ENCODE peak calls at places on chromosomes 4 and X, in eight cellular contexts. A is heart right ventricle; I is Panc1; Q is RWPE1; G is cardiac muscle cell; H is IMR-90; B is CD8-positive, alpha-beta memory T cell; O is mammary epithelial cell. W is an unnamed sample.

GRCh38 chr4:7420661-7421040 is 14.1 kb downstream of the PSAPL1 start:
- DNase-seq in A (no peak), I (no peak), Q (no peak), G (no peak), H (no peak), B (no peak), O (no peak), W (no peak)

GRCh38 chrX:108156934-108157466 is 65.4 kb downstream of the ATG4A start:
- DNase-seq in A (no peak), I (no peak), Q (no peak), G (no peak), H (no peak), B (no peak), O (no peak), W (no peak)

GRCh38 chr4:25032126-25032525 is 1.4 kb upstream of the LGI2 start:
- DNase-seq in A (no peak), I (no peak), Q (no peak), G (no peak), H (peak), B (no peak), O (no peak), W (no peak)

GRCh38 chrX:101482296-101482695 is 3.0 kb upstream of the ARMCX4 start:
- DNase-seq in A (no peak), I (no peak), Q (no peak), G (no peak), H (peak), B (no peak), O (no peak), W (no peak)

GRCh38 chr4:184649971-184650855 is 675 bp downstream of the PRIMPOL start:
- DNase-seq in A (no peak), I (no peak), Q (no peak), G (peak), H (peak), B (no peak), O (peak), W (no peak)

GRCh38 chr4:12486995-12487394 is 997.1 kb downstream of the RAB28 start:
- DNase-seq in A (peak), I (no peak), Q (no peak), G (peak), H (no peak), B (no peak), O (no peak), W (no peak)

GRCh38 chr4:38889143-38889542 is 21.5 kb downstream of the FAM114A1 start:
- DNase-seq in A (no peak), I (no peak), Q (peak), G (no peak), H (peak), B (no peak), O (peak), W (no peak)

GRCh38 chr4:102868153-102868781 is 525 bp upstream of the CISD2 start:
- DNase-seq in A (no peak), I (no peak), Q (no peak), G (no peak), H (no peak), B (peak), O (no peak), W (no peak)

GRCh38 chr4:168797176-168797575 is 212.9 kb downstream of the CBR4 start:
- DNase-seq in A (no peak), I (no peak), Q (peak), G (no peak), H (peak), B (no peak), O (peak), W (no peak)

GRCh38 chr4:14987054-14987453 is 15.2 kb upstream of the CPEB2 start:
- DNase-seq in A (no peak), I (no peak), Q (no peak), G (no peak), H (no peak), B (no peak), O (no peak), W (no peak)

GRCh38 chr4:30722916-30723270 is 2.7 kb downstream of the PCDH7 start:
- DNase-seq in A (no peak), I (no peak), Q (no peak), G (peak), H (no peak), B (no peak), O (no peak), W (no peak)

GRCh38 chr4:139555705-139556070 is 331 bp downstream of the SETD7 start:
- DNase-seq in A (no peak), I (no peak), Q (peak), G (peak), H (no peak), B (no peak), O (no peak), W (peak)

GRCh38 chrX:139828037-139828436 is 104.8 kb downstream of the ATP11C start:
- DNase-seq in A (no peak), I (no peak), Q (no peak), G (no peak), H (no peak), B (no peak), O (no peak), W (no peak)

GRCh38 chr4:40289366-40290188 is 45.6 kb upstream of the CHRNA9 start:
- DNase-seq in A (no peak), I (no peak), Q (no peak), G (no peak), H (peak), B (no peak), O (no peak), W (no peak)

GRCh38 chr4:60403986-60404385 is 796.1 kb upstream of the ADGRL3 start:
- DNase-seq in A (no peak), I (no peak), Q (no peak), G (no peak), H (no peak), B (no peak), O (no peak), W (no peak)

GRCh38 chr4:5137927-5138326 is 86.6 kb downstream of the STK32B start:
- DNase-seq in A (no peak), I (no peak), Q (no peak), G (no peak), H (peak), B (no peak), O (no peak), W (no peak)

GRCh38 chrX:53237056-53237455 is 12.0 kb upstream of the KDM5C start:
- DNase-seq in A (no peak), I (no peak), Q (no peak), G (no peak), H (no peak), B (no peak), O (no peak), W (no peak)
- H3K27ac ChIP-seq in A (no peak), I (no peak), Q (no peak), G (no peak), H (no peak), B (no peak), O (no peak), W (no peak)

GRCh38 chr4:2933566-2934076 is 29.6 kb downstream of the NOP14 start:
- DNase-seq in A (no peak), I (no peak), Q (no peak), G (no peak), H (no peak), B (no peak), O (no peak), W (no peak)
- H3K27ac ChIP-seq in A (peak), I (peak), Q (peak), G (no peak), H (peak), B (peak), O (peak), W (peak)

DNA sequence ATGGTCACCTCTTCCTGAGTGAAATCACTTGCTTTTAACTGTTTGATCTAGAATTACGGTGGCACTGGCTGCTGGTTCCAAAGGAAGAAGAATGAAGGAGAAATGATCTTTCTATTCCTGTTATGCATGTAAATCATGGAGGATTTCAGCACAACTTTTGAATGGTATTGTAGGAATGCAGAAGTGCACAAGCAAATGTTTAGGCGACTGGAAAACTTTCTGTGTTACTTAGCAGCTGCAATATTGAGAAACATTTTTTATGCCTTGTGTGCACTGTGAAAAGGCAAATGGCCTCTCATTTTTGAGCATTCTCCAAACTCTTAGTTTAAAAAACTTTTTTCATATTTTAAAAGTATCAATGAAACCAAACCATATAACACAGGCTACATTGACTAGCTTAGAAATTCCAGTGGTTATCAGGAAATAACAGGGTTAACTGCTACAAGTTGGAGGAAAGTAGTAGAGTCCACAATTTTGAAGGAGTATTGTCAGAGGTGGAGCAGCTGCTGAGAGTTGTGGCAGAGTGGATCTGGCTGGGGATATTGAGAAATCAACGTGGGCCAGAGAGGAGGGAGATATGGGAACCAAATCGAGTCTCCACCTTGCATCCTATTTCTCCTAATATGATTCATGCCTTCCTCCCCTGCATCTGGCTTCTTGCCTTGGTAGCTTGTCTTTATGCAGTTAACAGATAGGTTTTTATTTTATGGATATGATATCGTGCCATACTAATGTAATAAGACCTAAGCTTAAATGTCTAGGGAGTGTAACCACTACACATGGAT is 32.0 kb upstream of the FHL1 start:
- DNase-seq in A (no peak), I (no peak), Q (peak), G (no peak), H (peak), B (no peak), O (no peak), W (no peak)
- H3K27ac ChIP-seq in A (no peak), I (no peak), Q (no peak), G (no peak), H (peak), B (no peak), O (no peak), W (no peak)

DNA sequence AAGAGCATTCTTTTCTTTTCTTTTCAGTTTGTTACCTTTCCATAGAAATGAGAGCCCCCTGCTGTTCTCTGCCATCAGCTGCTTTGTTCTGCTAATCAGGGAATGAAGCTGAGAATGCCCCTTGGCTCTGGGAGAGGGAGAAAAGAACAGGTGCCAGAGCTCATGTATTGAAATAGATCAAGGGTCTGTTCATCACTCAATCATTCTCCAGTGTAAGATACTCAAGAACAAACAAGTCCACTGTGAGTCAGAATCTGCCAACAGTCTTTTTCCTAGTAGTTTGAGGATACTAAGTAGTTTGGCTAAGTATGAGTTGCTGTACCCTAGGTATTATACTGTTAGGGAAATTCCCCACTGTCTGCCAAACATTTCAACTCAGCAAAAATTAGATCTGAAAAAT is 144.3 kb downstream of the RTL3 start:
- DNase-seq in A (no peak), I (no peak), Q (no peak), G (peak), H (no peak), B (no peak), O (peak), W (no peak)
- H3K27ac ChIP-seq in A (no peak), I (no peak), Q (no peak), G (peak), H (no peak), B (no peak), O (no peak), W (no peak)

GRCh38 chr4:89298160-89298559 is 9.4 kb downstream of the GPRIN3 start:
- DNase-seq in A (no peak), I (no peak), Q (no peak), G (no peak), H (no peak), B (peak), O (no peak), W (no peak)

GRCh38 chr4:89299153-89299789 is 8.3 kb downstream of the GPRIN3 start:
- DNase-seq in A (no peak), I (no peak), Q (no peak), G (peak), H (no peak), B (no peak), O (no peak), W (no peak)

GRCh38 chr4:89300490-89300889 is 7.1 kb downstream of the GPRIN3 start:
- DNase-seq in A (no peak), I (no peak), Q (no peak), G (no peak), H (no peak), B (no peak), O (no peak), W (no peak)

GRCh38 chr4:89300060-89300459 is 7.5 kb downstream of the GPRIN3 start:
- DNase-seq in A (no peak), I (no peak), Q (no peak), G (no peak), H (no peak), B (no peak), O (no peak), W (no peak)

DNA sequence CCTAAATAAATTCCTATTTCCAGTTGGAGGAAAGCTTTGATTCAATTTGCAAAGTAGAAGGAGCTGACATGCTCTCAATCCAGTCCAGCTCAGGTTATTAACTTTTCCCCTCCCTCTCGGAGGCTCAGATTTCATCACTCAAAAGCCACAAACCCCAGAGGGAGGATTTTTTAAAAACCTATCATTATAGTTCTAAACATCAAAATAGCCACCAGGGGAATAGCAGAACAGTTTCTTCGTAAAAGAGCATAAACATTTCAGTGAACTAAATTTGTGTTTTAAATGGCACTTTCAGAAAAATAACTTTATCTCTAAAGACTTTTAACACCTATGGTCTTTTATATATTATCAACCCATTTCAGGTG is 8.8 kb downstream of the GPRIN3 start:
- DNase-seq in A (no peak), I (no peak), Q (no peak), G (peak), H (no peak), B (no peak), O (peak), W (no peak)
- H3K27ac ChIP-seq in A (peak), I (no peak), Q (no peak), G (peak), H (no peak), B (peak), O (no peak), W (no peak)

GRCh38 chr4:88791274-88791673 is 93.6 kb upstream of the NAP1L5 start:
- DNase-seq in A (no peak), I (no peak), Q (no peak), G (no peak), H (peak), B (no peak), O (peak), W (no peak)
- H3K27ac ChIP-seq in A (no peak), I (no peak), Q (no peak), G (no peak), H (no peak), B (no peak), O (peak), W (no peak)

GRCh38 chr4:36320130-36320902 is 38.9 kb downstream of the DTHD1 start:
- DNase-seq in A (no peak), I (no peak), Q (no peak), G (no peak), H (no peak), B (no peak), O (no peak), W (no peak)

GRCh38 chr4:36313687-36314086 is 32.3 kb downstream of the DTHD1 start:
- DNase-seq in A (no peak), I (no peak), Q (no peak), G (no peak), H (no peak), B (no peak), O (no peak), W (no peak)

GRCh38 chr4:36312511-36312910 is 31.1 kb downstream of the DTHD1 start:
- DNase-seq in A (no peak), I (no peak), Q (no peak), G (no peak), H (no peak), B (no peak), O (no peak), W (no peak)

GRCh38 chr4:36317731-36318130 is 36.3 kb downstream of the DTHD1 start:
- DNase-seq in A (no peak), I (no peak), Q (no peak), G (no peak), H (no peak), B (no peak), O (no peak), W (no peak)

DNA sequence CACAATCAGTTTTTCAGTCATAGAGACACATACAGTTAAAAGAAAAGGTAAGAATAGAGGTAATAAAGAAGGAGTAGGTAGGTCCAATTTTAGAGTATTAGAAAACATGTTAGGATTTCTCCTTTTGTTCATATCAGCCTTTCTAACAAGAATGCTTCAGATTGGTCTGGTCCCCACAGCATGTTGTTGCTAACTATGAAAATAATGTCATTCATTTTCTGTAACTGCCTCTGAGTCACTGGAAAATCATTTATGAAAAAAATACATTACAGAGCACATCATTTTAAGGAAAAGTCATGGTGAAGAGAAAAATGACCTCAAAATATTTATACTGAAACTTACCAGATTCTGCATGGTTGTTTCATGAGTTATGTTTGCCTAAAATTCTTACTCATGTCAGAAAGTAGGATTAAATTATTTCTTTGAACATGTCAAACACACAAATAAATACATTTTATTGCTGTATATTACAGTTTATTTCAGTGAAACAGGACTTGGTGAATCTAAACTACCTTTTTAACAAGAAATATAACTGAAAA is 35.2 kb downstream of the DTHD1 start:
- DNase-seq in A (no peak), I (no peak), Q (no peak), G (no peak), H (peak), B (no peak), O (no peak), W (no peak)
- H3K27ac ChIP-seq in A (no peak), I (no peak), Q (no peak), G (no peak), H (no peak), B (no peak), O (no peak), W (no peak)

DNA sequence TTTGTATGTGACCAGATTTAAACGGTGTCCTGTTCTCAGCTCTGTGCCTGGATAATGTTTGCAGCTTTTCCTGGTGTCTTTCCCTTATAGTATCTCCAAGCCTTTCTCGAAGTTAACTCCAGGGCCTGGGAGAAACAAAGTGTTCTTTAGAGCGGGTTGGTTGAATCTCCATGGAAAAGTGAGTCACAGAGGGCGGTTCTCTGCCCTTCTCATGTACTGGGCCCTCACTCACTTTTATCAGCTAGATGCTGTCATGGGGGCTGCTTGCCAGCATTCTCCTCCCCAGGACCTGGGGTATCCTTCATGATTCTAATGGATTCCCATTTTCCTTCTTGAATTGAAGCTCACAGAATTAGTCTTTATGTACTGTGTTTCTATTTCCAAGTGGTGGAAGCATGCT is 46.1 kb upstream of the MAGEC2 start:
- DNase-seq in A (no peak), I (no peak), Q (no peak), G (no peak), H (no peak), B (no peak), O (no peak), W (no peak)
- H3K27ac ChIP-seq in A (no peak), I (no peak), Q (peak), G (no peak), H (no peak), B (no peak), O (peak), W (no peak)

GRCh38 chr4:90198086-90198847 is 71.1 kb downstream of the CCSER1 start:
- DNase-seq in A (no peak), I (no peak), Q (no peak), G (no peak), H (no peak), B (no peak), O (peak), W (no peak)
- H3K27ac ChIP-seq in A (no peak), I (no peak), Q (no peak), G (no peak), H (no peak), B (no peak), O (no peak), W (no peak)